ENCODE peak calls at places on chromosomes 7 and 10, in ten cellular contexts. Z, W, B, O, P, K, N, M, Q and X are unnamed samples.

GRCh38 chr7:101631224-101631714 is 2.2 kb upstream of the MYL10 start:
- DNase-seq in K (no peak), M (peak), Q (no peak), N (no peak), B (no peak), W (no peak), P (no peak), Z (no peak), O (no peak), X (no peak)

GRCh38 chr10:113709221-113709838 is 29.6 kb downstream of the CASP7 start:
- DNase-seq in Z (no peak), M (no peak), N (no peak), B (no peak), Q (no peak), K (no peak), O (no peak), P (no peak), W (no peak), X (no peak)

GRCh38 chr7:33736521-33737221 is 168.7 kb upstream of the BMPER start:
- DNase-seq in Z (no peak), B (no peak), P (no peak), M (no peak), N (no peak), O (no peak), Q (no peak), W (no peak), K (no peak), X (no peak)

GRCh38 chr7:117284692-117285091 is 38.2 kb downstream of the WNT2 start:
- DNase-seq in B (no peak), P (no peak), O (no peak), Q (no peak), N (no peak), K (no peak), M (no peak), Z (no peak), W (no peak), X (peak)

GRCh38 chr10:129305046-129305445 is 162.0 kb upstream of the MGMT start:
- DNase-seq in W (no peak), B (no peak), M (no peak), N (no peak), P (no peak), O (no peak), Z (no peak), Q (no peak), K (no peak), X (no peak)

GRCh38 chr10:76149182-76149581 is 717.8 kb downstream of the LRMDA start:
- DNase-seq in B (no peak), N (no peak), O (no peak), Z (no peak), K (no peak), P (no peak), M (no peak), W (no peak), Q (no peak), X (no peak)

GRCh38 chr10:87844837-87845623 is 18.3 kb downstream of the KLLN start:
- DNase-seq in W (no peak), M (no peak), Z (no peak), O (no peak), P (no peak), B (no peak), N (no peak), K (no peak), Q (no peak), X (no peak)

GRCh38 chr7:44638611-44639557 is 32.5 kb downstream of the OGDH start:
- DNase-seq in M (peak), B (peak), Q (peak), W (peak), Z (no peak), P (peak), K (peak), O (peak), N (peak), X (no peak)

GRCh38 chr7:129609666-129610065 is 1.9 kb upstream of the NRF1 start:
- DNase-seq in M (no peak), K (no peak), B (no peak), Q (no peak), P (no peak), Z (no peak), N (no peak), W (no peak), O (no peak), X (no peak)

GRCh38 chr7:148394582-148394981 is 196.0 kb upstream of the C7orf33 start:
- DNase-seq in K (no peak), W (no peak), Q (no peak), B (no peak), Z (no peak), O (no peak), P (no peak), M (no peak), N (no peak), X (peak)

GRCh38 chr10:5665380-5666323 is 743 bp downstream of the ASB13 start:
- DNase-seq in P (no peak), W (peak), K (no peak), B (no peak), Z (no peak), M (peak), N (peak), O (no peak), Q (peak), X (no peak)

GRCh38 chr7:85115006-85115405 is 71.8 kb downstream of the SEMA3D start:
- DNase-seq in B (no peak), Q (no peak), M (no peak), W (no peak), Z (no peak), P (no peak), O (no peak), N (no peak), K (no peak), X (no peak)

GRCh38 chr7:135247746-135248471 is 14.3 kb downstream of the STRA8 start:
- DNase-seq in W (no peak), N (no peak), K (no peak), Q (no peak), Z (no peak), P (no peak), O (no peak), B (no peak), M (no peak), X (no peak)

GRCh38 chr10:57897611-57898010 is 370.1 kb downstream of the IPMK start:
- DNase-seq in Q (no peak), W (no peak), Z (no peak), B (no peak), P (no peak), K (no peak), O (no peak), N (no peak), M (no peak), X (no peak)

GRCh38 chr10:17984563-17984962 is 32.8 kb downstream of the SLC39A12 start:
- DNase-seq in Z (no peak), W (no peak), O (no peak), M (no peak), N (no peak), B (no peak), P (no peak), K (no peak), Q (no peak), X (no peak)

GRCh38 chr10:132489053-132489703 is 48.4 kb upstream of the INPP5A start:
- DNase-seq in Z (no peak), K (no peak), O (no peak), B (peak), Q (no peak), W (peak), N (no peak), P (no peak), M (no peak), X (no peak)

GRCh38 chr10:31262672-31263071 is 56.3 kb upstream of the ZEB1 start:
- DNase-seq in P (no peak), O (no peak), B (no peak), Q (no peak), N (no peak), M (peak), Z (no peak), K (no peak), W (no peak), X (no peak)

GRCh38 chr7:130942211-130942964 is 208.4 kb upstream of the KLF14 start:
- DNase-seq in Q (peak), K (peak), O (peak), W (peak), Z (no peak), P (peak), M (peak), N (no peak), B (no peak), X (no peak)

GRCh38 chr7:80463272-80463920 is 48.5 kb downstream of the GNAT3 start:
- DNase-seq in N (no peak), W (no peak), P (no peak), B (no peak), M (no peak), K (no peak), Z (no peak), O (no peak), Q (no peak), X (no peak)

GRCh38 chr7:4319280-4319679 is 362.8 kb upstream of the FOXK1 start:
- DNase-seq in K (no peak), Q (no peak), Z (no peak), P (no peak), W (no peak), O (no peak), N (no peak), M (no peak), B (no peak), X (no peak)

GRCh38 chr7:138937484-138937883 is 43.7 kb downstream of the KIAA1549 start:
- DNase-seq in M (no peak), P (no peak), W (no peak), N (no peak), Q (no peak), K (no peak), O (no peak), Z (no peak), B (no peak), X (no peak)

GRCh38 chr7:138935438-138936079 is 45.6 kb downstream of the KIAA1549 start:
- DNase-seq in W (no peak), Z (no peak), K (no peak), B (no peak), P (no peak), Q (peak), O (no peak), N (no peak), M (no peak), X (no peak)

GRCh38 chr7:138934401-138934800 is 46.8 kb downstream of the KIAA1549 start:
- DNase-seq in W (no peak), P (no peak), Q (no peak), B (no peak), K (no peak), N (no peak), O (no peak), M (no peak), Z (no peak), X (no peak)

GRCh38 chr7:138932870-138933269 is 48.3 kb downstream of the KIAA1549 start:
- DNase-seq in O (no peak), Z (no peak), N (no peak), W (no peak), P (no peak), K (no peak), B (no peak), M (no peak), Q (no peak), X (no peak)

DNA sequence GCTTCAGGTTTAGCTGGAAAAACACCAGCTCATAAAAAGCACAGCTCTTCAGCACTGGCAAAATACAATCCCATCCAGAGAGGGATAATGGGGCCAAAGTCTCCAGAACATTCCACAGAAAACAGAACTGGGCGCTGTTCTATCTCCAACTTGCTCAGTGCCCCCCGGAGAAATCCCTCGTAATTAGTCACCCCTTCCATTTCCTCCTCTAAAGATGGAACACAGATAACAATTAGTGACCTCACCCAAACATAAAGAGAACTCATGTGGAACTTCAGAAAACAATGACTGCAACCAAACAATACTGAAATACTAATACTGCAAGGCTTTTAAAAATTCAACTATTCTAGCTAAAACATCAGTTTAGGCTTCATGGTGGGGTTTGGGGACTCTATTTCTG is 46.3 kb downstream of the KIAA1549 start:
- DNase-seq in B (no peak), M (no peak), Z (no peak), N (no peak), K (no peak), Q (no peak), W (no peak), O (no peak), P (no peak), X (no peak)
- H3K27ac ChIP-seq in B (peak), M (no peak), Z (no peak), N (no peak), K (no peak), Q (peak), W (no peak), O (no peak), P (no peak), X (no peak)

GRCh38 chr7:153091477-153091876 is 331.9 kb downstream of the ACTR3B start:
- DNase-seq in K (no peak), B (no peak), N (no peak), P (no peak), O (no peak), M (no peak), Q (no peak), W (no peak), Z (no peak), X (no peak)

GRCh38 chr7:153088601-153089000 is 329.0 kb downstream of the ACTR3B start:
- DNase-seq in W (no peak), B (no peak), K (no peak), P (no peak), N (no peak), Z (no peak), Q (no peak), M (no peak), O (no peak), X (no peak)

GRCh38 chr7:153087498-153087897 is 327.9 kb downstream of the ACTR3B start:
- DNase-seq in B (no peak), W (no peak), N (no peak), Z (no peak), M (no peak), P (no peak), Q (no peak), O (no peak), K (no peak), X (no peak)

GRCh38 chr7:153090209-153090608 is 330.7 kb downstream of the ACTR3B start:
- DNase-seq in W (no peak), P (no peak), K (no peak), Z (no peak), B (no peak), O (no peak), Q (no peak), N (no peak), M (no peak), X (no peak)

GRCh38 chr7:153090757-153091156 is 331.2 kb downstream of the ACTR3B start:
- DNase-seq in M (no peak), Z (no peak), K (no peak), Q (no peak), W (no peak), B (no peak), O (no peak), N (no peak), P (no peak), X (no peak)
- TF ChIP-seq CTCF in M (no peak), Z (no peak), K (no peak), Q (peak), W (no peak), B (no peak), O (no peak), N (no peak), P (no peak), X (no peak)

DNA sequence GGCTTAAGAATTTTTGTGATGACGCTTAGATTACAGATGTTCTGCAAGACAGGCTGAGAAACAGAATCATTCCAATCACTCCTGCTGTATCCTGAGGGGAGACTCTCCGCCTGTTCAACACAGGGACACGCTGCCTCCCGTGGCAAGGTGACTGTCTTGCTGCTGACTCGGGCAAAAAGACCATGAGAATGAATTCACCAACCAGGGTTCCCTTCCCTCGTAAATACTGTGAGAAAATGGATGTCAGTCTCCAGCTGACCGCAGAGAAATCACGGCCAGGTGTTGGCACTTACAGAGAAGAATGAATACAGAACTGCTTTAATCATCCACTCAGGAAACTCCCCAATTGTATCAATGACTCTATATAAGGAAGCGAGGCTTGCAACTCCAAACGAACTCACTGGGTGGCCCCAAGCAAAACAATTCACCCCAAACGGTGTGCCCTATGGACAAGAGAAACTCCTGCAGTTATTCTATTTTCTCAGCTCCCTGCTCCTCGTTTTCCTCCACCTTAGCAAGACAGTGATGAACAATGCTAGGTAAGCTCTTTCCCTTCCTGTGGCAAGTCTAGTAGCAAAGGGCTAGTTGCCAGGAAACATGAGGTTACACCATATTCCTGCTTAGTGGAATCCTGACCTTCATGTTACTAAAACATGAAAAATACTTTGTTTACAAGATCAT is 22.8 kb downstream of the GNA12 start:
- DNase-seq in Z (no peak), P (peak), B (no peak), M (no peak), Q (peak), O (no peak), N (no peak), W (no peak), K (no peak), X (no peak)
- TF ChIP-seq POLR2A in Z (no peak), P (no peak), B (no peak), M (no peak), Q (no peak), O (no peak), N (no peak), W (no peak), K (no peak), X (no peak)

GRCh38 chr7:30148426-30148825 is 13.6 kb downstream of the MTURN start:
- DNase-seq in W (no peak), B (no peak), Q (no peak), Z (no peak), M (no peak), O (no peak), P (no peak), K (no peak), N (no peak), X (no peak)
- H3K27ac ChIP-seq in W (no peak), B (peak), Q (no peak), Z (peak), M (no peak), O (peak), P (no peak), K (no peak), N (no peak), X (no peak)

GRCh38 chr7:95545666-95546065 is 50.6 kb downstream of the PDK4 start:
- DNase-seq in N (no peak), P (no peak), Q (no peak), O (no peak), Z (no peak), B (no peak), K (no peak), W (no peak), M (no peak), X (no peak)

GRCh38 chr7:95544174-95544573 is 52.1 kb downstream of the PDK4 start:
- DNase-seq in K (no peak), O (no peak), W (no peak), M (no peak), P (no peak), B (no peak), N (no peak), Z (no peak), Q (no peak), X (no peak)

GRCh38 chr7:95546647-95547046 is 49.7 kb downstream of the PDK4 start:
- DNase-seq in W (no peak), Q (no peak), K (no peak), Z (no peak), N (no peak), P (no peak), B (no peak), M (no peak), O (peak), X (no peak)

GRCh38 chr7:95543312-95543711 is 53.0 kb downstream of the PDK4 start:
- DNase-seq in N (no peak), Z (no peak), B (no peak), O (no peak), Q (no peak), M (no peak), P (no peak), W (no peak), K (no peak), X (no peak)

GRCh38 chr7:95545007-95545615 is 51.2 kb downstream of the PDK4 start:
- DNase-seq in Z (no peak), O (peak), K (peak), W (peak), P (no peak), N (no peak), B (no peak), M (peak), Q (peak), X (no peak)
- TF ChIP-seq CTCF in Z (peak), O (peak), K (peak), W (peak), P (no peak), N (peak), B (peak), M (peak), Q (peak), X (peak)

GRCh38 chr7:2357165-2357564 is 2.5 kb downstream of the EIF3B start:
- DNase-seq in N (no peak), Q (no peak), Z (no peak), O (no peak), B (no peak), M (no peak), W (no peak), P (no peak), K (no peak), X (no peak)

GRCh38 chr7:2353113-2353512 is 1.5 kb upstream of the EIF3B start:
- DNase-seq in N (no peak), Z (no peak), B (no peak), P (no peak), K (no peak), W (no peak), Q (no peak), O (no peak), M (no peak), X (no peak)

GRCh38 chr7:2354173-2355078 is at the start of gene EIF3B:
- DNase-seq in O (peak), M (peak), P (peak), Z (peak), K (peak), W (peak), N (peak), B (peak), Q (peak), X (peak)

GRCh38 chr7:2355079-2356008 is 717 bp downstream of the EIF3B start:
- DNase-seq in W (no peak), Q (peak), O (no peak), N (no peak), B (no peak), M (peak), Z (no peak), K (no peak), P (no peak), X (no peak)

GRCh38 chr7:2353650-2354172 is 916 bp upstream of the EIF3B start:
- DNase-seq in W (peak), N (peak), Q (peak), P (peak), Z (peak), B (peak), K (peak), M (peak), O (peak), X (peak)
- TF ChIP-seq POLR2A in W (no peak), N (peak), Q (peak), P (no peak), Z (peak), B (no peak), K (no peak), M (peak), O (no peak), X (no peak)